ENCODE peak calls at places on chromosomes 16 and 17, in six cellular contexts. One of them, this sample, is unnamed.

GRCh38 chr16:67883872-67884261 is 818 bp upstream of the NRN1L start:
- DNase-seq in CD4-positive, alpha-beta memory T cell: peak
- DNase-seq in SJSA1: peak
- DNase-seq in lung: peak
- DNase-seq in gastrocnemius medialis: peak
- DNase-seq in prostate gland: peak
- DNase-seq in this sample: peak

GRCh38 chr17:1720856-1721386 is 3.6 kb upstream of the WDR81 start:
- DNase-seq in CD4-positive, alpha-beta memory T cell: peak
- DNase-seq in SJSA1: peak
- DNase-seq in lung: peak
- DNase-seq in gastrocnemius medialis: peak
- DNase-seq in prostate gland: peak
- DNase-seq in this sample: peak

GRCh38 chr16:88437367-88437964 is 15.6 kb upstream of the ZFPM1 start:
- DNase-seq in CD4-positive, alpha-beta memory T cell: no peak
- DNase-seq in SJSA1: no peak
- DNase-seq in lung: peak
- DNase-seq in gastrocnemius medialis: no peak
- DNase-seq in prostate gland: no peak
- DNase-seq in this sample: peak

GRCh38 chr17:71985111-71986039 is 135.4 kb upstream of the SOX9 start:
- DNase-seq in CD4-positive, alpha-beta memory T cell: no peak
- DNase-seq in SJSA1: no peak
- DNase-seq in lung: no peak
- DNase-seq in gastrocnemius medialis: no peak
- DNase-seq in prostate gland: no peak
- DNase-seq in this sample: no peak

GRCh38 chr17:45052052-45052772 is 780 bp upstream of the DCAKD start:
- DNase-seq in CD4-positive, alpha-beta memory T cell: peak
- DNase-seq in SJSA1: peak
- DNase-seq in lung: peak
- DNase-seq in gastrocnemius medialis: no peak
- DNase-seq in prostate gland: peak
- DNase-seq in this sample: peak

GRCh38 chr16:89193021-89193575 is 7.2 kb downstream of the SLC22A31 start:
- DNase-seq in CD4-positive, alpha-beta memory T cell: peak
- DNase-seq in SJSA1: peak
- DNase-seq in lung: peak
- DNase-seq in gastrocnemius medialis: no peak
- DNase-seq in prostate gland: no peak
- DNase-seq in this sample: peak

GRCh38 chr16:68732741-68733399 is 4.2 kb upstream of the CDH1 start:
- DNase-seq in CD4-positive, alpha-beta memory T cell: no peak
- DNase-seq in SJSA1: no peak
- DNase-seq in lung: no peak
- DNase-seq in gastrocnemius medialis: no peak
- DNase-seq in prostate gland: no peak
- DNase-seq in this sample: no peak

GRCh38 chr16:51939371-51940005 is 607.5 kb downstream of the TOX3 start:
- DNase-seq in CD4-positive, alpha-beta memory T cell: no peak
- DNase-seq in SJSA1: no peak
- DNase-seq in lung: no peak
- DNase-seq in gastrocnemius medialis: no peak
- DNase-seq in prostate gland: no peak
- DNase-seq in this sample: no peak

GRCh38 chr16:67897231-67897630 is 4.2 kb downstream of the PSKH1 start:
- DNase-seq in CD4-positive, alpha-beta memory T cell: no peak
- DNase-seq in SJSA1: no peak
- DNase-seq in lung: no peak
- DNase-seq in gastrocnemius medialis: no peak
- DNase-seq in prostate gland: no peak
- DNase-seq in this sample: no peak

GRCh38 chr17:30062372-30062771 is 54.2 kb upstream of the NSRP1 start:
- DNase-seq in CD4-positive, alpha-beta memory T cell: no peak
- DNase-seq in SJSA1: no peak
- DNase-seq in lung: no peak
- DNase-seq in gastrocnemius medialis: no peak
- DNase-seq in prostate gland: no peak
- DNase-seq in this sample: no peak

GRCh38 chr16:17318200-17318599 is 152.6 kb downstream of the XYLT1 start:
- DNase-seq in CD4-positive, alpha-beta memory T cell: no peak
- DNase-seq in SJSA1: no peak
- DNase-seq in lung: no peak
- DNase-seq in gastrocnemius medialis: peak
- DNase-seq in prostate gland: peak
- DNase-seq in this sample: no peak

GRCh38 chr17:71632328-71632727 is 488.5 kb upstream of the SOX9 start:
- DNase-seq in CD4-positive, alpha-beta memory T cell: no peak
- DNase-seq in SJSA1: no peak
- DNase-seq in lung: no peak
- DNase-seq in gastrocnemius medialis: no peak
- DNase-seq in prostate gland: no peak
- DNase-seq in this sample: no peak

GRCh38 chr16:88133507-88133843 is 182.2 kb downstream of the BANP start:
- DNase-seq in CD4-positive, alpha-beta memory T cell: no peak
- DNase-seq in SJSA1: no peak
- DNase-seq in lung: no peak
- DNase-seq in gastrocnemius medialis: no peak
- DNase-seq in prostate gland: no peak
- DNase-seq in this sample: no peak

GRCh38 chr17:50904522-50905459 is 38.6 kb upstream of the TOB1 start:
- DNase-seq in CD4-positive, alpha-beta memory T cell: no peak
- DNase-seq in SJSA1: no peak
- DNase-seq in lung: peak
- DNase-seq in gastrocnemius medialis: peak
- DNase-seq in prostate gland: peak
- DNase-seq in this sample: peak

GRCh38 chr17:7466318-7466643 is 13.2 kb downstream of the ZBTB4 start:
- DNase-seq in CD4-positive, alpha-beta memory T cell: no peak
- DNase-seq in SJSA1: no peak
- DNase-seq in lung: no peak
- DNase-seq in gastrocnemius medialis: no peak
- DNase-seq in prostate gland: no peak
- DNase-seq in this sample: no peak

GRCh38 chr17:59756236-59756818 is 48.9 kb downstream of the VMP1 start:
- DNase-seq in CD4-positive, alpha-beta memory T cell: no peak
- DNase-seq in SJSA1: no peak
- DNase-seq in lung: no peak
- DNase-seq in gastrocnemius medialis: no peak
- DNase-seq in prostate gland: no peak
- DNase-seq in this sample: no peak

GRCh38 chr16:65754799-65755691 is 611.4 kb upstream of the CDH5 start:
- DNase-seq in CD4-positive, alpha-beta memory T cell: no peak
- DNase-seq in SJSA1: no peak
- DNase-seq in lung: no peak
- DNase-seq in gastrocnemius medialis: no peak
- DNase-seq in prostate gland: no peak
- DNase-seq in this sample: no peak

GRCh38 chr17:36072431-36073121 is 8.5 kb downstream of the CCL18 start:
- DNase-seq in CD4-positive, alpha-beta memory T cell: peak
- DNase-seq in SJSA1: peak
- DNase-seq in lung: peak
- DNase-seq in gastrocnemius medialis: no peak
- DNase-seq in prostate gland: peak
- DNase-seq in this sample: peak

GRCh38 chr17:58329035-58329807 is 626 bp upstream of the TSPOAP1 start:
- DNase-seq in CD4-positive, alpha-beta memory T cell: peak
- DNase-seq in SJSA1: no peak
- DNase-seq in lung: peak
- DNase-seq in gastrocnemius medialis: no peak
- DNase-seq in prostate gland: no peak
- DNase-seq in this sample: peak

GRCh38 chr17:29867643-29868181 is 62.3 kb downstream of the SSH2 start:
- DNase-seq in CD4-positive, alpha-beta memory T cell: no peak
- DNase-seq in SJSA1: no peak
- DNase-seq in lung: no peak
- DNase-seq in gastrocnemius medialis: no peak
- DNase-seq in prostate gland: no peak
- DNase-seq in this sample: peak

GRCh38 chr17:83025636-83026280 is 53.7 kb upstream of the METRNL start:
- DNase-seq in CD4-positive, alpha-beta memory T cell: no peak
- DNase-seq in SJSA1: no peak
- DNase-seq in lung: no peak
- DNase-seq in gastrocnemius medialis: no peak
- DNase-seq in prostate gland: no peak
- DNase-seq in this sample: no peak

GRCh38 chr17:68016838-68017237 is 18.7 kb upstream of the KPNA2 start:
- DNase-seq in CD4-positive, alpha-beta memory T cell: no peak
- DNase-seq in SJSA1: no peak
- DNase-seq in lung: no peak
- DNase-seq in gastrocnemius medialis: no peak
- DNase-seq in prostate gland: no peak
- DNase-seq in this sample: no peak

GRCh38 chr17:77361986-77362620 is 221.3 kb downstream of the SEC14L1 start:
- DNase-seq in CD4-positive, alpha-beta memory T cell: no peak
- DNase-seq in SJSA1: no peak
- DNase-seq in lung: no peak
- DNase-seq in gastrocnemius medialis: no peak
- DNase-seq in prostate gland: no peak
- DNase-seq in this sample: no peak

GRCh38 chr17:68580236-68580903 is 20.8 kb downstream of the FAM20A start:
- DNase-seq in CD4-positive, alpha-beta memory T cell: no peak
- DNase-seq in SJSA1: no peak
- DNase-seq in lung: peak
- DNase-seq in gastrocnemius medialis: no peak
- DNase-seq in prostate gland: no peak
- DNase-seq in this sample: no peak

GRCh38 chr17:65485388-65486299 is 75.8 kb downstream of the AXIN2 start:
- DNase-seq in CD4-positive, alpha-beta memory T cell: no peak
- DNase-seq in SJSA1: no peak
- DNase-seq in lung: peak
- DNase-seq in gastrocnemius medialis: no peak
- DNase-seq in prostate gland: no peak
- DNase-seq in this sample: no peak

GRCh38 chr17:5405400-5405799 is 14.1 kb downstream of the NUP88 start:
- DNase-seq in CD4-positive, alpha-beta memory T cell: no peak
- DNase-seq in SJSA1: no peak
- DNase-seq in lung: no peak
- DNase-seq in gastrocnemius medialis: no peak
- DNase-seq in prostate gland: no peak
- DNase-seq in this sample: no peak

DNA sequence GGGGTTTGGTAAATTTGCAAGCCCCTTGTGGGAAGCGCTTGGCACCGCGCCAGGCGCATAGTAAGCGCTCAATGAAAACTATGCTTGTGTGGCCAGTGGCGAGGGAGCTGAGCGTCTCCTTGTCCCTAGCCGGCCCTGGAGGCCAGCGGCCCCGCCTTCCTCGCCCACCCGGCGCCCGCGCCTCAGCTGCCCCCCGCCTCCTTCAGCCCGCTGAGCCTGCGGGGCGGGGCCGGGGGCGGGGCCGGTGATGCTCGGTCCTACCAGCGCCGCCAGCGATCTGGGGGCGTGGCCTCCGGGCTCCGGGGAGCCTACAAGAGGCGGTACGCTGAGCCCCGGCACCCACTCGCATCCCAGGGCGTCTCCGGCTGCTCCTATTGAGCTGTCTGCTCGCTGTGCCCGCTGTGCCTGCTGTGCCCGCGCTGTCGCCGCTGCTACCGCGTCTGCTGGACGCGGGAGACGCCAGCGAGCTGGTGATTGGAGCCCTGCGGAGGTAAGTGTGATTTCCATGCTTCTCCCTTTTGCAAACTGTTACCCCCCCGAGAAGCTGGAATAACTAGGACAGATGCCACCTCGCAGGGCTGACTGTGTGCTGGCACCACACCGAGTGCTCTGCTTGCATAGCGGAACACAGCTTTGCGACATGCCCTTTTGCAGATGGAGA is at the start of gene CRISPLD2:
- DNase-seq in CD4-positive, alpha-beta memory T cell: peak
- DNase-seq in SJSA1: peak
- DNase-seq in lung: peak
- DNase-seq in gastrocnemius medialis: peak
- DNase-seq in prostate gland: peak
- DNase-seq in this sample: peak
- H3K27ac ChIP-seq in CD4-positive, alpha-beta memory T cell: no peak
- H3K27ac ChIP-seq in SJSA1: no peak
- H3K27ac ChIP-seq in lung: peak
- H3K27ac ChIP-seq in gastrocnemius medialis: peak
- H3K27ac ChIP-seq in prostate gland: peak
- H3K27ac ChIP-seq in this sample: no peak

DNA sequence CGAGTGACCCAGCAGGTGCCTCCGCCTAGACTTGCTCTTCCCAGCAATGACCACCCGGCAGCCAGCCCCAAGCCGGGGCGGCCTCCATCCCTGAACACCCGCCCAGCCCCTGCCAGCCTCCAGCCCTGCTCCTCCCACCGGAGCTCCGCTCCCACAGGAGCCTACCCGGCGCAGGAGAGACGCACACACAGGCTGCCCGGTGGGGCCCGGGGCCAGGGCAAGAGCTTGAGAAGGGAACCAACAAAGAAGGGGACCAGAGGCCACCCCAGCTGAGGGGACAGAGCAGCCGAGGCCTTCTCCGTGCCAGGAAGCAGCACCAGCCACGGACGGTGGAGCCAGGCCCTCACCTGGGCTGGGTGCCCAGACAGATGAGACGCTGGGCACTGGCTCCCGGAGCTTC is 13.8 kb downstream of the PKD1 start:
- DNase-seq in CD4-positive, alpha-beta memory T cell: no peak
- DNase-seq in SJSA1: no peak
- DNase-seq in lung: no peak
- DNase-seq in gastrocnemius medialis: peak
- DNase-seq in prostate gland: peak
- DNase-seq in this sample: no peak
- H3K27ac ChIP-seq in CD4-positive, alpha-beta memory T cell: no peak
- H3K27ac ChIP-seq in SJSA1: no peak
- H3K27ac ChIP-seq in lung: no peak
- H3K27ac ChIP-seq in gastrocnemius medialis: peak
- H3K27ac ChIP-seq in prostate gland: peak
- H3K27ac ChIP-seq in this sample: no peak

GRCh38 chr17:8466466-8466865 is 30.8 kb downstream of the NDEL1 start:
- DNase-seq in CD4-positive, alpha-beta memory T cell: no peak
- DNase-seq in SJSA1: no peak
- DNase-seq in lung: no peak
- DNase-seq in gastrocnemius medialis: no peak
- DNase-seq in prostate gland: no peak
- DNase-seq in this sample: no peak
- H3K27ac ChIP-seq in CD4-positive, alpha-beta memory T cell: no peak
- H3K27ac ChIP-seq in SJSA1: no peak
- H3K27ac ChIP-seq in lung: no peak
- H3K27ac ChIP-seq in gastrocnemius medialis: no peak
- H3K27ac ChIP-seq in prostate gland: no peak
- H3K27ac ChIP-seq in this sample: no peak

DNA sequence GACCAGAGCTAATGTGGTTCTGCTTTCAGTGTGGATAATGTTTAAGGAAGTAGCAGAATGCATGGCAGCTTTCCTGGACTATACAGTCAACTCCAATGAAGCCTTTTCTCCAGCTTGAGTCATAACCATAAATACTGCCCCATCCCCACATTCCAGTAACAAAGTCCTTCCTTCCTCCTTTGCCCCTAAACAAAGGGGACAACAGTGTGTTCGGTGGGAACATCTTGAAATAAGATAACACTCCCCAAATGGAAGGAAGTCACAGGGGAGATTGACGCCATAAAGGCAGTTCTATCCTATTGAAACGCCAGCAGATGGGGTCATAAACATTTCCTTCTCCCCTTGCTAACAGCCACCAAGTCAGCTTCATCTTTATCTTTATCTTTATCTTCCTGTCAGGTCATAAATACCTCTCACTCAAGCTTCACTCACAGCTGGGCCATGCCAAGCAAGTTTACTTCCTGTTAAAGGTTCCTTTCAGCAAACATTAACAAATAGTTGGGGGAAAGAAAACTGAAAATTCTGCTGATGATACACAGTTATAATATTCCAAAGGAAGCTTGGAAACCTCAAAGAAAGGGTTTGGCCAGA is 136.7 kb downstream of the SNX11 start:
- DNase-seq in CD4-positive, alpha-beta memory T cell: no peak
- DNase-seq in SJSA1: no peak
- DNase-seq in lung: no peak
- DNase-seq in gastrocnemius medialis: no peak
- DNase-seq in prostate gland: no peak
- DNase-seq in this sample: peak
- H3K27ac ChIP-seq in CD4-positive, alpha-beta memory T cell: no peak
- H3K27ac ChIP-seq in SJSA1: peak
- H3K27ac ChIP-seq in lung: peak
- H3K27ac ChIP-seq in gastrocnemius medialis: no peak
- H3K27ac ChIP-seq in prostate gland: no peak
- H3K27ac ChIP-seq in this sample: no peak